ENCODE peak calls at places on chromosomes 4 and X, in five cellular contexts. M is mucosa of descending colon, D is activated B cell treated with CpG ODN at 0.5 μM for 24 hours, O is choroid plexus epithelial cell, I is foreskin fibroblast. U is an unnamed sample.

GRCh38 chr4:176444741-176445140 is 125.0 kb downstream of the SPCS3 start:
- DNase-seq in M (no peak), D (no peak), O (peak), I (peak), U (peak)

GRCh38 chr4:29560452-29560851 is 1159.7 kb upstream of the PCDH7 start:
- DNase-seq in M (no peak), D (no peak), O (no peak), I (no peak), U (no peak)

GRCh38 chr4:121900132-121900983 is 30.1 kb upstream of the BBS7 start:
- DNase-seq in M (no peak), D (no peak), O (peak), I (peak), U (peak)

GRCh38 chrX:38212246-38212645 is 8.4 kb downstream of the SRPX start:
- DNase-seq in M (no peak), D (no peak), O (no peak), I (peak), U (no peak)

GRCh38 chr4:54322817-54323417 is 93.8 kb downstream of the PDGFRA start:
- DNase-seq in M (no peak), D (no peak), O (peak), I (peak), U (peak)

GRCh38 chrX:110162867-110163266 is 155.0 kb downstream of the AMMECR1 start:
- DNase-seq in M (no peak), D (no peak), O (no peak), I (no peak), U (no peak)

GRCh38 chr4:53380221-53380620 is 2.8 kb downstream of the FIP1L1 start:
- DNase-seq in M (no peak), D (no peak), O (no peak), I (no peak), U (no peak)

GRCh38 chr4:1171306-1172227 is 816 bp downstream of the SPON2 start:
- DNase-seq in M (peak), D (peak), O (peak), I (no peak), U (no peak)

GRCh38 chr4:72295966-72296557 is 264.3 kb downstream of the NPFFR2 start:
- DNase-seq in M (no peak), D (no peak), O (peak), I (no peak), U (peak)

GRCh38 chr4:81237791-81238190 is 22.8 kb upstream of the PRKG2 start:
- DNase-seq in M (no peak), D (no peak), O (no peak), I (no peak), U (no peak)

GRCh38 chr4:88138561-88138960 is 19.9 kb downstream of the ABCG2 start:
- DNase-seq in M (no peak), D (no peak), O (peak), I (peak), U (peak)

GRCh38 chrX:125132274-125132673 is 187.4 kb upstream of the TEX13C start:
- DNase-seq in M (no peak), D (no peak), O (no peak), I (no peak), U (no peak)

GRCh38 chrX:53317365-53318069 is 36.1 kb upstream of the IQSEC2 start:
- DNase-seq in M (peak), D (peak), O (peak), I (no peak), U (peak)

GRCh38 chrX:147735364-147735763 is 176.4 kb upstream of the FMR1 start:
- DNase-seq in M (no peak), D (no peak), O (no peak), I (no peak), U (no peak)

GRCh38 chr4:46993075-46994006 is at the start of gene GABRA4:
- DNase-seq in M (no peak), D (no peak), O (peak), I (no peak), U (no peak)

GRCh38 chrX:10512258-10512657 is 108.1 kb downstream of the MID1 start:
- DNase-seq in M (no peak), D (no peak), O (peak), I (peak), U (peak)

GRCh38 chr4:54225671-54226398 is 3.3 kb upstream of the PDGFRA start:
- DNase-seq in M (no peak), D (no peak), O (peak), I (no peak), U (no peak)

GRCh38 chr4:98166025-98166730 is 22.9 kb upstream of the STPG2 start:
- DNase-seq in M (no peak), D (no peak), O (peak), I (no peak), U (peak)

GRCh38 chr4:89299153-89299789 is 8.3 kb downstream of the GPRIN3 start:
- DNase-seq in M (no peak), D (no peak), O (no peak), I (no peak), U (no peak)
- TF ChIP-seq CTCF in M (no peak), D (no peak), O (no peak), I (no peak), U (no peak)

GRCh38 chr4:133003169-133003568 is 145.9 kb upstream of the PCDH10 start:
- DNase-seq in M (no peak), D (no peak), O (no peak), I (no peak), U (no peak)
- TF ChIP-seq CTCF in M (no peak), D (no peak), O (no peak), I (no peak), U (no peak)

GRCh38 chrX:71098302-71098701 is 2.7 kb downstream of the FOXO4 start:
- DNase-seq in M (peak), D (peak), O (peak), I (peak), U (no peak)
- TF ChIP-seq CTCF in M (no peak), D (no peak), O (peak), I (peak), U (peak)

GRCh38 chrX:96182366-96182765 is 502.3 kb upstream of the DIAPH2 start:
- DNase-seq in M (no peak), D (no peak), O (peak), I (no peak), U (peak)
- TF ChIP-seq CTCF in M (no peak), D (no peak), O (peak), I (no peak), U (peak)

DNA sequence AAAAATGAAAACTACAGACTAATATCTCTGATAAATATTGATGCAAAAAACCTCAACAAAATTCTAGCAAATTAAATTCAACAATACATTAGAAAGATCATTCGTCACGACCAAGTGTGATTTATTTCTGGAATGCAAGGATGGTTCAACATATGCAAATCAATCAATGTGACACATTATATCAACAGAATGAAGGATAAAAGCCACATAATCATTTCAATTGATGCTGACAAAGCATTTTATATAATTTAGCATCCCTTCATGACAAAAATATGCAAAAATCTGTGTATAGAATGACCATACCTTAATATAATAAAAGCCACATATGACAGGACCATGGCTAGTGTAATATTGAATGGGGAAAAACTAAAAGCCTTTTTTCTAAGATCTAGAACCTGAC is 457.2 kb upstream of the SPANXN1 start:
- DNase-seq in M (no peak), D (no peak), O (no peak), I (no peak), U (no peak)
- TF ChIP-seq CTCF in M (no peak), D (no peak), O (no peak), I (no peak), U (no peak)

U was measured in HFFc6.